ENCODE peak calls at places on chromosome 1, in five cellular contexts. F is testis, P is neural progenitor cell, G is left ventricle myocardium inferior, W is endodermal cell. T is an unnamed sample. For H3K27me3, the result is how much of the 10 kb centered on the place peaks cover.

GRCh38 chr1:66000033-66000637 is 207.4 kb downstream of the PDE4B start:
- DNase-seq in F (no peak), P (no peak), G (no peak), W (no peak), T (no peak)

GRCh38 chr1:45887156-45887842 is 83.9 kb downstream of the MAST2 start:
- DNase-seq in F (no peak), P (no peak), G (no peak), W (no peak), T (no peak)

GRCh38 chr1:218383051-218383450 is 37.9 kb downstream of the TGFB2 start:
- DNase-seq in F (no peak), P (no peak), G (no peak), W (no peak), T (no peak)

GRCh38 chr1:1760345-1760650 is 18.0 kb downstream of the NADK start:
- DNase-seq in F (no peak), P (no peak), G (no peak), W (no peak), T (no peak)

GRCh38 chr1:86507935-86508582 is 38.8 kb upstream of the CLCA4 start:
- DNase-seq in F (peak), P (peak), G (no peak), W (peak), T (no peak)

GRCh38 chr1:151639466-151639865 is 27.6 kb downstream of the SNX27 start:
- DNase-seq in F (no peak), P (no peak), G (no peak), W (no peak), T (no peak)

GRCh38 chr1:84117868-84118267 is 26.2 kb upstream of the PRKACB start:
- DNase-seq in F (no peak), P (no peak), G (no peak), W (no peak), T (no peak)

GRCh38 chr1:64049900-64050540 is 153.4 kb upstream of the UBE2U start:
- DNase-seq in F (no peak), P (no peak), G (no peak), W (no peak), T (no peak)

GRCh38 chr1:40133122-40133665 is 28.0 kb upstream of the RLF start:
- DNase-seq in F (peak), P (no peak), G (no peak), W (no peak), T (no peak)

GRCh38 chr1:242524571-242525359 is at the start of gene PLD5:
- DNase-seq in F (peak), P (peak), G (no peak), W (peak), T (peak)

GRCh38 chr1:36864182-36865079 is 169.9 kb downstream of the GRIK3 start:
- DNase-seq in F (peak), P (peak), G (no peak), W (peak), T (no peak)

GRCh38 chr1:207944571-207944970 is 33.6 kb upstream of the CD34 start:
- DNase-seq in F (no peak), P (no peak), G (no peak), W (no peak), T (no peak)

GRCh38 chr1:150810958-150811676 is 3.1 kb upstream of the CTSK start:
- DNase-seq in F (no peak), P (no peak), G (no peak), W (no peak), T (no peak)

GRCh38 chr1:57307382-57307781 is 116.5 kb downstream of the DAB1 start:
- DNase-seq in F (no peak), P (no peak), G (peak), W (peak), T (no peak)

GRCh38 chr1:232435746-232436145 is 194.2 kb downstream of the SIPA1L2 start:
- DNase-seq in F (no peak), P (no peak), G (no peak), W (no peak), T (no peak)

GRCh38 chr1:6171546-6172124 is 8.5 kb downstream of the CHD5 start:
- DNase-seq in F (no peak), P (peak), G (no peak), W (peak), T (no peak)

GRCh38 chr1:94038511-94038910 is 82.4 kb downstream of the ABCA4 start:
- DNase-seq in F (no peak), P (peak), G (no peak), W (no peak), T (no peak)

GRCh38 chr1:94805912-94806311 is 14.2 kb upstream of the SLC44A3 start:
- DNase-seq in F (peak), P (peak), G (no peak), W (peak), T (no peak)

GRCh38 chr1:181737056-181737455 is 253.7 kb downstream of the CACNA1E start:
- DNase-seq in F (no peak), P (peak), G (no peak), W (peak), T (no peak)

GRCh38 chr1:97986041-97987005 is 65.5 kb upstream of the DPYD start:
- DNase-seq in F (no peak), P (no peak), G (no peak), W (no peak), T (no peak)

GRCh38 chr1:187817782-187818181 is 989.0 kb downstream of the PLA2G4A start:
- DNase-seq in F (no peak), P (no peak), G (no peak), W (no peak), T (no peak)

GRCh38 chr1:230350208-230350921 is 75.8 kb downstream of the PGBD5 start:
- DNase-seq in F (no peak), P (no peak), G (no peak), W (no peak), T (no peak)

GRCh38 chr1:66274634-66275033 is 259.3 kb upstream of the SGIP1 start:
- DNase-seq in F (no peak), P (no peak), G (no peak), W (no peak), T (no peak)

GRCh38 chr1:214425723-214426419 is 125.5 kb downstream of the PTPN14 start:
- DNase-seq in F (no peak), P (no peak), G (no peak), W (no peak), T (no peak)

GRCh38 chr1:46333300-46334029 is 7.1 kb upstream of the NSUN4 start:
- DNase-seq in F (peak), P (peak), G (no peak), W (peak), T (peak)

GRCh38 chr1:193625255-193625654 is 438.8 kb upstream of the B3GALT2 start:
- DNase-seq in F (no peak), P (no peak), G (no peak), W (no peak), T (no peak)

GRCh38 chr1:27496604-27497155 is 6.7 kb upstream of the WASF2 start:
- DNase-seq in F (peak), P (peak), G (peak), W (peak), T (peak)

GRCh38 chr1:42420911-42421585 is 34.8 kb downstream of the ZMYND12 start:
- DNase-seq in F (peak), P (peak), G (peak), W (no peak), T (no peak)

GRCh38 chr1:197774691-197775281 is 494 bp downstream of the DENND1B start:
- DNase-seq in F (peak), P (peak), G (no peak), W (peak), T (peak)

GRCh38 chr1:21568006-21568746 is 59.0 kb downstream of the ALPL start:
- DNase-seq in F (no peak), P (no peak), G (no peak), W (no peak), T (peak)

GRCh38 chr1:39445573-39445972 is 45.9 kb upstream of the BMP8A start:
- DNase-seq in F (no peak), P (no peak), G (no peak), W (no peak), T (no peak)

GRCh38 chr1:229171934-229172333 is 99.0 kb upstream of the RAB4A start:
- DNase-seq in F (no peak), P (no peak), G (no peak), W (no peak), T (no peak)

GRCh38 chr1:116147972-116148371 is 36.8 kb downstream of the MAB21L3 start:
- DNase-seq in F (no peak), P (no peak), G (no peak), W (no peak), T (no peak)

GRCh38 chr1:99634971-99635624 is 10.8 kb upstream of the PALMD start:
- DNase-seq in F (no peak), P (no peak), G (no peak), W (no peak), T (no peak)

DNA sequence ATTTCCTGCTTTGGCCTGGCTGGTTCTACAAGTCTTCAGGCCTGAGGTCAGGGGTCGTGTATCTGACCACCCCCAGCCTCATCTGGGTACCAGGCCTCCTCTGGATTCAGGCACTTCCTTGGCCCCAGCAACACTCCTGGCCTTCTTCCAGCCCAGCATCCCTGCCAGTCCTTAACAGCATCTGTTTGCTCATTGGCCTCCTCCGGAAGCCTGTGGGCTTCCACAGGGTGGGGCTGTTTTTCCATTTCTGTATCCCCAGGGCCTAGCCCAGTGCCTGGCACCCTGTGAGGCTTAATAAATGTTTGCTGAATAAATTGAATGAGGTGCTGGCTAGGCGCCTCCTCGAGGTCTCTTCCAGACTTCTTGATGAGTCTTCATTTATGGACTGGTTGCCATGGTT is 21.5 kb upstream of the GPR37L1 start:
- DNase-seq in F (no peak), P (no peak), G (no peak), W (peak), T (no peak)
- H3K27ac ChIP-seq in F (no peak), P (no peak), G (no peak), W (no peak), T (no peak)

GRCh38 chr1:20400341-20401177 is 85.5 kb downstream of the CAMK2N1 start:
- DNase-seq in F (no peak), P (peak), G (no peak), W (peak), T (no peak)

GRCh38 chr1:20399196-20399595 is 86.8 kb downstream of the CAMK2N1 start:
- DNase-seq in F (no peak), P (no peak), G (no peak), W (peak), T (no peak)

GRCh38 chr1:20398744-20399143 is 87.3 kb downstream of the CAMK2N1 start:
- DNase-seq in F (no peak), P (no peak), G (no peak), W (peak), T (no peak)

GRCh38 chr1:20401405-20402010 is 84.5 kb downstream of the CAMK2N1 start:
- DNase-seq in F (no peak), P (no peak), G (no peak), W (peak), T (no peak)

DNA sequence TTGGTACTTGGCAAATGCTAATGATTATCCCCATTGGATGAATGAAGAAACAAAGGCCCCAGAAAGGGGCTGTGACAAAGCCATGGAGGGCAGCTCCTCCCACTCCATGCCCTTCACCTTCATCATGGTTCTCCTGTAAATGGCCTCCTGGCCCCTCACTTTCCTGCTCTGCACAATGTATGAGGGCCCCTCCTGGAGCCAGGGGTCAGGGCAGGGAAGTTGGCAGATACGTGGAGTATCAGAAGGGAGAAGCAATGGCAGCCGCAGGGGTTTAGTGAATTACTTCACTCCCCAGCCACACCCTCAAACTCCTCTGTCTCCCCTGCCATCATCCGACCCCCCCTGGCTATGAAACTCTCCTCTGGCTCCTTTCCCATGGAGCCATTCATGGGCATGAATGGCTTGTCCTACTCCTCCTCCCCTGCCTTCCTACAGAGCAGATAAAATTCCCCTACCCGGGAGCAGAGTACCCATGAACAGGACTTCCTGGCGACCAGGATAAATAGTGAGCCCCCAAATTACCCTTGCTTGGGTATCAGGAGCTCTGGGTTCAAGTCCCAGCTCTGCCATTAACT is 86.3 kb downstream of the CAMK2N1 start:
- DNase-seq in F (no peak), P (no peak), G (no peak), W (peak), T (no peak)
- H3K27me3 ChIP-seq in F (under half), P (half or more), G (half or more), W (half or more), T (under half)

GRCh38 chr1:173253046-173253445 is 45.9 kb upstream of the TNFSF4 start:
- DNase-seq in F (no peak), P (no peak), G (no peak), W (no peak), T (no peak)

GRCh38 chr1:173249349-173249748 is 42.2 kb upstream of the TNFSF4 start:
- DNase-seq in F (no peak), P (no peak), G (no peak), W (no peak), T (no peak)

GRCh38 chr1:173258484-173259264 is 51.5 kb upstream of the TNFSF4 start:
- DNase-seq in F (no peak), P (no peak), G (no peak), W (peak), T (no peak)

GRCh38 chr1:173257805-173258204 is 50.7 kb upstream of the TNFSF4 start:
- DNase-seq in F (no peak), P (peak), G (no peak), W (peak), T (no peak)

GRCh38 chr1:173255214-173255813 is 48.2 kb upstream of the TNFSF4 start:
- DNase-seq in F (peak), P (peak), G (no peak), W (peak), T (no peak)
- H3K4me3 ChIP-seq in F (no peak), P (no peak), G (no peak), W (no peak), T (no peak)

DNA sequence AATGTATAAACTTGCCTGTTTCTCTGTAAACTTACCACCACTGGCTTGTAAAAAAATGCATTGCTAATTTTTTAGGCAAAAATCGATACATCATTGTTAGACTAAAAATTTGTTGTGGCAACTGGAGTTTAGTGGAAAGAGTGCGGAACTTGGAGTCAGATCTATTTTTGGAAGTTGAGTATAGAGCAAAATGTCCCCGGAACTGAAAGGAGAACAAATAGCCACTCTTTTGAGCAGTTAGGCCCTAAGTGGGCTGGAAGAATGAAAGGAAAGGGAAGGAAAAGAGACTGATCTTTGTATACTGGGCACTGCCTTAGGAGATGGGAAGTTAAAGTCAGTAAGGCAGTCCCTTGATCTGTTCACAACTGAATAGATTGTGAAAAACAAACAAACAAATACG is 30.2 kb downstream of the OPTC start:
- DNase-seq in F (no peak), P (no peak), G (no peak), W (no peak), T (no peak)
- H3K27ac ChIP-seq in F (no peak), P (no peak), G (peak), W (no peak), T (no peak)

GRCh38 chr1:156342556-156342955 is 4.2 kb downstream of the TSACC start:
- DNase-seq in F (no peak), P (no peak), G (no peak), W (no peak), T (no peak)

GRCh38 chr1:156337052-156337887 is 822 bp downstream of the CCT3 start:
- DNase-seq in F (no peak), P (no peak), G (no peak), W (no peak), T (no peak)

GRCh38 chr1:156336242-156336641 is 1.9 kb downstream of the CCT3 start:
- DNase-seq in F (no peak), P (peak), G (no peak), W (no peak), T (no peak)

GRCh38 chr1:156338180-156338973 is at the start of the genes CCT3 and TSACC:
- DNase-seq in F (peak), P (peak), G (peak), W (peak), T (peak)

GRCh38 chr1:156337888-156338179 is 258 bp downstream of the CCT3 start:
- DNase-seq in F (no peak), P (no peak), G (no peak), W (no peak), T (no peak)
- H3K27me3 ChIP-seq in F (under half), P (under half), G (under half), W (under half), T (under half)